ENCODE peak calls at places on chromosome 19, in five cellular contexts. C is IMR-90, O is neural progenitor cell, S is PC-3, T is fibroblast of lung. F is an unnamed sample.
A peak's percentile ranks its signal among the peaks of the same experiment; 100 is the strongest.

GRCh38 chr19:52140077-52140710 is 456 bp upstream of the ZNF616 start:
- DNase-seq in O (no peak), C (no peak), T (peak; percentile 5), S (no peak), F (no peak)

GRCh38 chr19:42010245-42011126 is 16.5 kb upstream of the ATP1A3 start:
- DNase-seq in O (no peak), S (no peak), C (peak; percentile 60), T (no peak), F (no peak)

GRCh38 chr19:54191671-54192453 is 754 bp downstream of the TSEN34 start:
- DNase-seq in T (peak; percentile 46), C (peak; percentile 33), O (no peak), S (no peak), F (no peak)

GRCh38 chr19:5533257-5533656 is 34.5 kb downstream of the TINCR start:
- DNase-seq in O (no peak), C (no peak), S (no peak), T (no peak), F (no peak)

GRCh38 chr19:51501594-51502263 is at the start of gene SIGLEC12:
- DNase-seq in C (no peak), T (no peak), S (no peak), O (no peak), F (no peak)

GRCh38 chr19:34397853-34398252 is 6.3 kb upstream of the PDCD2L start:
- DNase-seq in O (no peak), C (no peak), T (no peak), S (no peak), F (no peak)

GRCh38 chr19:42132851-42133528 is 744 bp upstream of the POU2F2 start:
- DNase-seq in O (peak; percentile 87), T (no peak), S (peak; percentile 71), C (no peak), F (no peak)

GRCh38 chr19:35442091-35442490 is 6.0 kb upstream of the FFAR2 start:
- DNase-seq in T (no peak), S (no peak), C (no peak), O (no peak), F (no peak)

GRCh38 chr19:20167020-20167644 is at the start of gene ZNF486:
- DNase-seq in T (peak; percentile 93), S (no peak), O (peak; percentile 98), C (peak; percentile 94), F (peak; percentile 72)

GRCh38 chr19:58562126-58563033 is 4.0 kb upstream of the UBE2M start:
- DNase-seq in S (peak; percentile 55), C (peak; percentile 39), T (peak; percentile 58), O (peak; percentile 52), F (no peak)

GRCh38 chr19:32862173-32862572 is 7.4 kb downstream of the SLC7A9 start:
- DNase-seq in S (no peak), C (no peak), O (no peak), T (no peak), F (no peak)

GRCh38 chr19:41944336-41944735 is 14.8 kb downstream of the RABAC1 start:
- DNase-seq in S (no peak), T (no peak), O (no peak), C (no peak), F (no peak)

GRCh38 chr19:33348301-33349010 is 25.1 kb upstream of the CEBPG start:
- DNase-seq in S (no peak), T (peak; percentile 23), O (no peak), C (no peak), F (no peak)

GRCh38 chr19:17109962-17110598 is 34.5 kb downstream of the MYO9B start:
- DNase-seq in T (no peak), O (no peak), C (no peak), S (no peak), F (no peak)

GRCh38 chr19:31252476-31252875 is 96.8 kb downstream of the TSHZ3 start:
- DNase-seq in T (no peak), C (no peak), O (no peak), S (no peak), F (no peak)

GRCh38 chr19:54172764-54173699 is at the start of gene TMC4:
- DNase-seq in O (no peak), S (peak; percentile 93), C (no peak), T (no peak), F (no peak)

GRCh38 chr19:33286899-33287298 is 15.4 kb downstream of the CEBPA start:
- DNase-seq in T (no peak), O (no peak), C (no peak), S (no peak), F (no peak)

GRCh38 chr19:530133-531008 is 1.2 kb upstream of the CDC34 start:
- DNase-seq in O (no peak), T (no peak), C (no peak), S (no peak), F (no peak)

GRCh38 chr19:48900477-48901452 is 653 bp downstream of the NUCB1 start:
- DNase-seq in C (peak; percentile 35), S (peak; percentile 23), O (no peak), T (peak; percentile 33), F (no peak)

GRCh38 chr19:42424712-42425131 is 2.5 kb downstream of the LIPE start:
- DNase-seq in T (no peak), S (no peak), O (peak; percentile 50), C (no peak), F (no peak)

GRCh38 chr19:33047422-33047821 is 17.3 kb downstream of the RHPN2 start:
- DNase-seq in C (no peak), S (peak; percentile 95), O (no peak), T (peak; percentile 42), F (peak; percentile 71)

GRCh38 chr19:29841209-29841558 is 29.4 kb downstream of the CCNE1 start:
- DNase-seq in S (peak; percentile 26), T (no peak), C (no peak), O (no peak), F (no peak)

GRCh38 chr19:18425515-18426415 is 6.6 kb downstream of the SSBP4 start:
- DNase-seq in S (no peak), C (peak; percentile 62), T (peak; percentile 70), O (no peak), F (no peak)

DNA sequence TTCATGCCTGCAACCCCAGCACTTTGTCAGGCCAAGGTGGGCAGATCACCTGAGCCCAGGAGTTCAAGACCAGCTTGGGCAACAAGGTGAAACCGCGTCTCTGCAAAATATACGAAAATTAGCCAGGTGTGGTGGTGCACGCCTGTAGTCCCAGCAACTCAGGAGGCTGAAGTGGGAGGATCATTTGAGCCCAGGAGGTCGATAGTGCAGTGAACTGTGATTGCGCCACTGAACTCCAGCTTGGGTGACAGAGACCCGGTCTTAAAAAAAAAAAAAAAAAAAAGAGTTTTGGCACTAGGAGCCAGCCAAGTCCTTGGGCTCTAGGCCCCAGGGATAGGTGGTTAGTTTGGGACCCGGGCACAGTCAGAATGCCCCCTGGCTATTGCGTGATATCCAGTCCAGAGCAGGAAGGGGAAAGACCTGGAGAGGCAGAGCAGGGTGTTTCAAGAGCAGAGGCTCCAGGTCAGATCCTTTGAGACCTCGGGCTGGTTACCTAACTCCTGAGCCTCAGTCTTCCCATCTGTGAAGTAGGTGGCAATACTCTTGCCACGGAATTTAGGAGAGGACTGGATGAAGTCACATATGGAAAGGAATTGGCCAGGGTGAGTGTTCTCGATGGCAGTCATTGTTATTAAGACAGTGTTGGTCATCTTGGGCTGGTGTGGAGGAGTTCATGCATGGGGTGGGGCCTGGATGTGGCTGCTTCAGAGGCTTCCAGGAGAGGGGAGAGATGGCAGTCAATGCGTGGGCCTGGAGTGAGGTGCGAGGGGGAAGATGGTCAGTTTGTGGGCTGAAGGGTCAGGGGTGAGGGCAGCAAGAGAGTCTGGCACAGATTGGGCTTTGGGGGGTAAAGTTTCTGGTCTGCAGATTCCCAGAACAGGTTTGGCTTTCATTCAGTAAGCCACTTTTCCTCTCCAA is 2.8 kb downstream of the PPP1R37 start:
- DNase-seq in C (no peak), O (no peak), S (no peak), T (no peak), F (no peak)
- H4K20me1 ChIP-seq in C (peaks cover 68% of the 10 kb centered on the region), O (peaks cover 75% of the 10 kb centered on the region), S (peaks cover 10% of the 10 kb centered on the region), T (no peaks in the 10 kb centered on the region), F (peaks cover 8% of the 10 kb centered on the region)

DNA sequence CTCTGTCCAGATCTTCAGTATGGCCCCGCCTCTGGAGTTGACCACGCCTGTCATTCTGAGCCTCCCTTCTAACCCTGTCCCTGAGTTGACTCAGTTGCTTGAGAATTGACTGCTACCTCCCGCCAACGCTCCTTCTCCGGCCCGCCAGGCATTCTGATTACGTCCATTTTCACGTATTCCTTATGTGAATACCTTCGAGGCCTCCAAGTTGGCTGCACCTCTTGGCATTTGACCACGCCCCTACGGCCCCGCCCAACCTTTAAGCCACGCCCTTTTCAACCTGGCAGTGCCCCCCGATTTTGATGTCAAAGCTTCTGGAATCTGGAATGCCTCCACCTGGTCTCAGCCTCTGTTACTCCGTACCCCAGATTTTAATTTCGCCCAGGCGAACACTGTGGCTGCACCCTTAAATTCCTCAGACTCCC is 1.7 kb upstream of the EML2 start:
- DNase-seq in S (peak; percentile 23), C (no peak), O (peak; percentile 58), T (no peak), F (peak; percentile 74)
- H3K4me1 ChIP-seq in S (peaks cover 30% of the 10 kb centered on the region), C (peaks cover 18% of the 10 kb centered on the region), O (peaks cover 13% of the 10 kb centered on the region), T (peaks cover 14% of the 10 kb centered on the region), F (peaks cover 35% of the 10 kb centered on the region)

GRCh38 chr19:38387550-38388309 is at the start of gene GGN:
- DNase-seq in O (peak; percentile 99), S (peak; percentile 87), C (peak; percentile 93), T (peak; percentile 91), F (peak; percentile 96)

GRCh38 chr19:38385804-38386257 is 2.0 kb downstream of the GGN start:
- DNase-seq in S (no peak), C (no peak), O (peak; percentile 27), T (no peak), F (no peak)

GRCh38 chr19:38388310-38389100 is at the start of gene SPRED3:
- DNase-seq in C (peak; percentile 66), T (peak; percentile 79), S (peak; percentile 35), O (peak; percentile 91), F (no peak)

GRCh38 chr19:38386300-38386967 is 1.4 kb downstream of the GGN start:
- DNase-seq in S (no peak), C (no peak), O (peak; percentile 50), T (no peak), F (no peak)

DNA sequence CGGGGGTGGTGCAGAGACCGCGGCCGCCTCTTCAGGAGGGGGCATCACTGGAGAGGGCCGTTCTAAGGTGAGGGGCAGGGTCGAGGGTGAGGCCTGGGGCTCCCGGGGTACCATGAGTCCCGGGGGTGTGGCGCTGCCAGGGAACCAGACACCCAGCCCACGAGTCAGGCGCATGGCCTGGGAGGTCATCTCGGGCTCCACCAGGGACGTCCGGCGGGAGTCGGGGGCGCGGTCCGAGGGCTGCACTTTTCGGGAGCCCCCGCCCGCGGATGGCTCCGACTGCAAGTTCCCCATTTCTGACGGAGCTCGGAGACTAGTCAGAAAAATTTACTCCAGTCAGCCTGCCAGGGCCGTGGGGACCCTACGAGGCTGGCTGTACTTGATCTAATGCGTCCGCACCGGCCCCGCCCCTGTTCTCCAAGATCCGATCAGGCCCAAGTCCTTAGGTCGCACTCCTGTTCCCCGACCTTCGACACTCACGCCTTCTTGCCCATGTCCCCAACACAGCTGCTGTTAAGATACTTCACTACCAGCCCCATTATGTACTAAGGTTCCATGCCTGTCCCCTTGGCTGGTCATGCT is 775 bp downstream of the GGN start:
- DNase-seq in O (no peak), C (no peak), S (no peak), T (no peak), F (no peak)
- H4K20me1 ChIP-seq in O (peaks cover 38% of the 10 kb centered on the region), C (peaks cover 8% of the 10 kb centered on the region), S (no peaks in the 10 kb centered on the region), T (no peaks in the 10 kb centered on the region), F (peaks cover 7% of the 10 kb centered on the region)

DNA sequence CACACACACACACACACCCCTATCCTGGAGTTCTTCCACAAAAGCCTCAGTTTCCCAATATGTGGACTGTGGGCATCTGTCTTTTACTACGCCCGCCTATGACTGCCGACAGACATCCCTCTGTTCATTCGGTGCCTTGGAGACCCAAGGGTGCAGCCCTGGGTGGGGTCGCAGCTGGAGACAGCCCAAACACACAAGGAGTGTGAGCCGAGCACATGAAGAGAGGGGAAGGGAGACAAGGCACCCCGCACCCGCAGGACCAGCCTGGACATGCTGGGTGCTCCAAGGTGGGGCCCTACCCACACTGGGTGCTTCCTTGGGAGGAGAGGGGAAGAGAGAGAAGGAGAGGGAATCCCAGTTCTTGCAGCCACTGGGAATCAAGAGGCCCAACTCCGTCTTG is 878 bp downstream of the PINLYP start:
- DNase-seq in T (no peak), S (no peak), C (no peak), O (no peak), F (no peak)
- H3K4me1 ChIP-seq in T (no peaks in the 10 kb centered on the region), S (peaks cover 9% of the 10 kb centered on the region), C (peaks cover 5% of the 10 kb centered on the region), O (peaks cover 15% of the 10 kb centered on the region), F (peaks cover 21% of the 10 kb centered on the region)

F was measured in keratinocyte.